ENCODE peak calls at places on chromosomes 5 and 9, in four cellular contexts. X is cardiac muscle cell, G is mesenchymal stem cell, R is A549. B is an unnamed sample.

GRCh38 chr5:175385691-175386360 is 58.2 kb downstream of the DRD1 start:
- DNase-seq in X (no peak), G (no peak), R (peak; percentile 80), B (no peak)

GRCh38 chr9:114856210-114856941 is 50.5 kb upstream of the TNFSF15 start:
- DNase-seq in X (no peak), G (peak; percentile 56), R (no peak), B (peak; percentile 90)

GRCh38 chr9:2854617-2855016 is 10.7 kb upstream of the PUM3 start:
- DNase-seq in X (no peak), G (no peak), R (no peak), B (no peak)

GRCh38 chr5:53006920-53007890 is 18.1 kb downstream of the ITGA2 start:
- DNase-seq in X (no peak), G (peak; percentile 54), R (no peak), B (peak; percentile 62)

GRCh38 chr5:168219515-168220410 is 71.7 kb upstream of the WWC1 start:
- DNase-seq in X (peak; percentile 78), G (peak; percentile 81), R (peak; percentile 80), B (peak; percentile 78)

GRCh38 chr5:31604644-31605043 is 34.3 kb upstream of the PDZD2 start:
- DNase-seq in X (no peak), G (no peak), R (no peak), B (no peak)

GRCh38 chr5:159912033-159912800 is 4.1 kb upstream of the ADRA1B start:
- DNase-seq in X (no peak), G (peak; percentile 72), R (peak; percentile 78), B (peak; percentile 81)

GRCh38 chr9:138011951-138012500 is 134.4 kb downstream of the CACNA1B start:
- DNase-seq in X (no peak), G (no peak), R (no peak), B (no peak)

GRCh38 chr9:129291041-129291501 is 113.0 kb upstream of the IER5L start:
- DNase-seq in X (no peak), G (no peak), R (no peak), B (no peak)

GRCh38 chr9:89171231-89171630 is 7.4 kb downstream of the SHC3 start:
- DNase-seq in X (no peak), G (no peak), R (no peak), B (no peak)

GRCh38 chr9:74555015-74555414 is 57.9 kb downstream of the RORB start:
- DNase-seq in X (no peak), G (no peak), R (no peak), B (no peak)

GRCh38 chr9:108552459-108553040 is 303.2 kb downstream of the ACTL7B start:
- DNase-seq in X (no peak), G (no peak), R (peak; percentile 27), B (no peak)

GRCh38 chr9:84668204-84669007 is 1.1 kb upstream of the NTRK2 start:
- DNase-seq in X (peak; percentile 88), G (peak; percentile 57), R (peak; percentile 72), B (peak; percentile 76)

GRCh38 chr9:110555971-110556370 is 23.6 kb downstream of the SVEP1 start:
- DNase-seq in X (no peak), G (peak; percentile 90), R (peak; percentile 61), B (peak; percentile 89)

GRCh38 chr5:35041251-35041650 is 6.5 kb downstream of the AGXT2 start:
- DNase-seq in X (no peak), G (no peak), R (no peak), B (peak; percentile 66)

GRCh38 chr5:172085738-172086137 is 79.3 kb upstream of the FBXW11 start:
- DNase-seq in X (no peak), G (no peak), R (no peak), B (no peak)

GRCh38 chr9:121288874-121289553 is 21.1 kb downstream of the GSN start:
- DNase-seq in X (peak; percentile 78), G (peak; percentile 84), R (peak; percentile 47), B (peak; percentile 59)

GRCh38 chr5:119919279-119919678 is 289.9 kb downstream of the FAM170A start:
- DNase-seq in X (no peak), G (no peak), R (no peak), B (no peak)

GRCh38 chr9:120387257-120387999 is 192.5 kb downstream of the CDK5RAP2 start:
- DNase-seq in X (no peak), G (no peak), R (no peak), B (no peak)

GRCh38 chr9:120545691-120546565 is 34.0 kb downstream of the CDK5RAP2 start:
- DNase-seq in X (no peak), G (no peak), R (no peak), B (no peak)

GRCh38 chr9:107943901-107944300 is 454.3 kb upstream of the KLF4 start:
- DNase-seq in X (no peak), G (no peak), R (no peak), B (no peak)

GRCh38 chr5:33892419-33893151 is 795 bp upstream of the ADAMTS12 start:
- DNase-seq in X (peak; percentile 55), G (peak; percentile 76), R (peak; percentile 53), B (peak; percentile 93)

GRCh38 chr5:142296914-142297417 is 27.9 kb downstream of the SPRY4 start:
- DNase-seq in X (peak; percentile 88), G (peak; percentile 95), R (no peak), B (peak; percentile 51)

GRCh38 chr5:133205204-133205603 is 153.4 kb downstream of the HSPA4 start:
- DNase-seq in X (no peak), G (peak; percentile 59), R (no peak), B (peak; percentile 17)

GRCh38 chr9:132651259-132651658 is 18.5 kb downstream of the DDX31 start:
- DNase-seq in X (no peak), G (peak; percentile 95), R (peak; percentile 31), B (peak; percentile 71)

GRCh38 chr9:82101475-82101874 is 112.9 kb downstream of the SPATA31D1 start:
- DNase-seq in X (no peak), G (no peak), R (peak; percentile 7), B (no peak)

GRCh38 chr9:99356512-99356971 is 134.5 kb downstream of the SEC61B start:
- DNase-seq in X (no peak), G (no peak), R (no peak), B (peak; percentile 32)

GRCh38 chr5:56251918-56252553 is 18.9 kb upstream of the ANKRD55 start:
- DNase-seq in X (no peak), G (no peak), R (no peak), B (no peak)

GRCh38 chr5:68114641-68115040 is 100.9 kb upstream of the PIK3R1 start:
- DNase-seq in X (no peak), G (peak; percentile 45), R (no peak), B (peak; percentile 93)

GRCh38 chr9:83167126-83167525 is 104.2 kb upstream of the RASEF start:
- DNase-seq in X (no peak), G (no peak), R (no peak), B (no peak)

GRCh38 chr9:86434039-86434726 is 80.0 kb upstream of the TUT7 start:
- DNase-seq in X (peak; percentile 57), G (peak; percentile 80), R (peak; percentile 57), B (peak; percentile 81)

DNA sequence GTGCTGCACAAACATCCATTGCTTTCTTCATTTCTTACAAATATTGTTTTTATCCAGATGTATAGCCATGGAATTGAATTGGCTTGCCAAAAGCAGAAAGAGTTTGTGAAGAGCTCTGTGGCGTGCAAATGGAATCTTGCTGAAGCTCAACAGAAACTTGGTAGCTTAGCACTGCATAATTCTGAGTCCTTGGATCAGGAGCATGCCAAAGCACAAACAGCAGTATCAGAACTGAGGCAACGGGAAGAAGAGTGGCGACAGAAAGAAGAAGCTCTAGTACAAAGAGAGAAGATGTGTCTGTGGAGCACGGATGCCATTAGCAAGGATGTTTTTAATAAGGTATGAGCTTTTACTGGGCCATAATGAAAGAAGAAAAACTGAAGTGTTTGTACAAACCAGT is 5.5 kb downstream of the CDC37L1 start:
- DNase-seq in X (no peak), G (no peak), R (no peak), B (no peak)
- H3K4me3 ChIP-seq in X (no peak overlapping the region), G (no peak overlapping the region), R (no peak overlapping the region), B (no peak overlapping the region)

GRCh38 chr5:177311361-177311722 is 356 bp downstream of the MXD3 start:
- DNase-seq in X (peak; percentile 43), G (peak; percentile 41), R (no peak), B (peak; percentile 59)
- H3K4me1 ChIP-seq in X (no peaks in the 10 kb centered on the region), G (peaks cover 30% of the 10 kb centered on the region), R (peaks cover 19% of the 10 kb centered on the region), B (peaks cover 3% of the 10 kb centered on the region)

GRCh38 chr9:94829380-94830070 is 103.0 kb downstream of the AOPEP start:
- DNase-seq in X (no peak), G (no peak), R (no peak), B (no peak)

GRCh38 chr9:94826044-94826443 is 99.5 kb downstream of the AOPEP start:
- DNase-seq in X (no peak), G (no peak), R (no peak), B (no peak)

GRCh38 chr9:94826644-94827410 is 100.3 kb downstream of the AOPEP start:
- DNase-seq in X (no peak), G (no peak), R (no peak), B (no peak)

GRCh38 chr9:94825620-94825958 is 99.1 kb downstream of the AOPEP start:
- DNase-seq in X (no peak), G (no peak), R (no peak), B (no peak)

GRCh38 chr9:94827584-94828304 is 101.2 kb downstream of the AOPEP start:
- DNase-seq in X (no peak), G (peak; percentile 69), R (peak; percentile 85), B (no peak)
- H3K4me3 ChIP-seq in X (no peak overlapping the region), G (no peak overlapping the region), R (no peak overlapping the region), B (no peak overlapping the region)

GRCh38 chr9:3868466-3868865 is 342.7 kb upstream of the RFX3 start:
- DNase-seq in X (no peak), G (no peak), R (no peak), B (no peak)
- H3K4me1 ChIP-seq in X (no peaks in the 10 kb centered on the region), G (no peaks in the 10 kb centered on the region), R (peaks cover 7% of the 10 kb centered on the region), B (peaks cover 28% of the 10 kb centered on the region)

DNA sequence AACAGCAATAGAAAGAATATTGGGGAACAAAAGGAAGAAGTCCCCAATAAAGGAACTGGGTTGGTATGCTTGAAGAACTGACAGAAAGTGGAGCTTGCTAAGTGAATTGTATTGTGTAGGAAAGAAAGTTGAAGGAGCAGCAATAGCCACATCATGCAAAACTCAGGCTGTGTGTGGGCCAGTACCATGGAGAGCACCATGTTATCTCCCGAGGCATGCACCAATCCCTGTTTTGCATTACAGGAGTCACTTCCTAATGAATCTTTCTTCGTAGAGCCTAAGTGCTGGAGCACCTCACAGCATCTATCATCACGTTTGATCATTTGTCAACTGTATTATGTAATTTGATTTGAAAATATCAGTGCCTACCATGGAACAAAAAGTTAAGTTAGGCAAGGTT is 137.7 kb upstream of the NMUR2 start:
- DNase-seq in X (peak; percentile 83), G (peak; percentile 22), R (no peak), B (peak; percentile 43)
- H3K4me3 ChIP-seq in X (no peak overlapping the region), G (no peak overlapping the region), R (no peak overlapping the region), B (no peak overlapping the region)

DNA sequence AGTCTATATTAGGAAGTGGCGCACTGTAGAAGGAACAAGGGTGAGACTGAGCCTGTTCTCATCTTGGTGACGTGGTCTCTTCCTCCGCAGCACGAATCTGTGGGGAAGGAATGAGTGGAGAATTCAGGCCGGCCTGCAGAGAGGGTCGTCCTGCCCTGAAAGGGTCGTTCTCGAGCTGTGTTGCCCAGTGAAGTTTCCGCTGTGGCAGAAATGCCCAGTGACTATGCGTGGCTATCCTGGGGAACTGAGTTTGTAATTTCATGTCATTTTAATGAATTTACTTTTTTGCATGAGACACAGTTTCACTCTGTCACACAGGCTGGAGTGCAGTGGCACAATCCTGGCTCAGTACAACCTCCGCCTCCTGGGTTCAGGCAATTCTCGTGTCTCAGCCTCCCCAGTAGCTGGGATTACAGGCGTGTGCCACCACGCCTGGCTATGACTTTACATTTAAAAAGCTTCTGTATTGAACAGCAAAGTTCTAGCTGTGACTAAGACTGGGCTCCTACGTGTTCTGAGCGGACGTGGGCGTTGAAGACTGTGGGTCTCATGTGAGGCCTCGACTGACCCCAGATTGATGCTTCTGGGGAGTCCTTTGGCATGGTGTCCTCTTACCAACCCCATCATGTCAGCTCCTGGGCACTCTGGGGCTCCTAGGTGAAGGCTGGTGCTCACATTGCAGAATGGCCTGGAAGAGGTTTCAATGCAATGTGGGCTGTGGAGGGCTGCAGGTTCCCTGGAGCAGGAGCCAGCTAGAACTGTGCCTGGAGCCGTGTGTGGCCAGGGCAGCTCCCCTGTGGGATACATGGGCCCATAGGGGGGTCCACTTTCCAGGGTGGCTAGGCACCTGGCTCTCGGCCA is 29.4 kb downstream of the SLC25A25 start:
- DNase-seq in X (no peak), G (no peak), R (no peak), B (no peak)
- H3K4me1 ChIP-seq in X (peaks cover 43% of the 10 kb centered on the region), G (peaks cover 38% of the 10 kb centered on the region), R (peaks cover 50% of the 10 kb centered on the region), B (peaks cover 43% of the 10 kb centered on the region)